ENCODE peak calls at places on chromosomes 12 and 14, in seven cellular contexts. One of them, this sample, is unnamed.

GRCh38 chr14:87540339-87540738 is 452.6 kb downstream of the GALC start:
- DNase-seq in hepatocyte: no peak
- DNase-seq in T-helper 1 cell: no peak
- DNase-seq in Kasumi-1: no peak
- DNase-seq in NAMALWA: no peak
- DNase-seq in lung: no peak
- DNase-seq in NCI-H2081: no peak
- DNase-seq in this sample: no peak

GRCh38 chr14:100533647-100534485 is 53.4 kb downstream of the BEGAIN start:
- DNase-seq in T-helper 1 cell: no peak
- DNase-seq in Kasumi-1: no peak
- DNase-seq in lung: no peak
- DNase-seq in NAMALWA: no peak
- DNase-seq in hepatocyte: no peak
- DNase-seq in NCI-H2081: no peak
- DNase-seq in this sample: no peak

GRCh38 chr14:31205681-31206535 is 1.7 kb downstream of the HECTD1 start:
- DNase-seq in NAMALWA: peak; percentile 63
- DNase-seq in NCI-H2081: no peak
- DNase-seq in Kasumi-1: peak; percentile 25
- DNase-seq in lung: no peak
- DNase-seq in T-helper 1 cell: no peak
- DNase-seq in hepatocyte: peak; percentile 30
- DNase-seq in this sample: peak; percentile 72

GRCh38 chr12:45121224-45121623 is 70.3 kb upstream of the DBX2 start:
- DNase-seq in hepatocyte: no peak
- DNase-seq in NCI-H2081: no peak
- DNase-seq in T-helper 1 cell: no peak
- DNase-seq in NAMALWA: peak; percentile 61
- DNase-seq in Kasumi-1: no peak
- DNase-seq in lung: no peak
- DNase-seq in this sample: no peak

GRCh38 chr14:76104802-76105355 is 46.8 kb upstream of the GPATCH2L start:
- DNase-seq in NAMALWA: no peak
- DNase-seq in hepatocyte: no peak
- DNase-seq in Kasumi-1: no peak
- DNase-seq in NCI-H2081: no peak
- DNase-seq in T-helper 1 cell: no peak
- DNase-seq in lung: no peak
- DNase-seq in this sample: no peak

GRCh38 chr12:62227091-62227490 is 33.1 kb upstream of the USP15 start:
- DNase-seq in T-helper 1 cell: no peak
- DNase-seq in Kasumi-1: no peak
- DNase-seq in NAMALWA: no peak
- DNase-seq in hepatocyte: no peak
- DNase-seq in lung: no peak
- DNase-seq in NCI-H2081: no peak
- DNase-seq in this sample: no peak

GRCh38 chr12:83123039-83123438 is 436.3 kb downstream of the TMTC2 start:
- DNase-seq in Kasumi-1: no peak
- DNase-seq in T-helper 1 cell: no peak
- DNase-seq in lung: no peak
- DNase-seq in NAMALWA: no peak
- DNase-seq in hepatocyte: no peak
- DNase-seq in NCI-H2081: no peak
- DNase-seq in this sample: no peak

GRCh38 chr14:103676881-103677675 is 38.2 kb downstream of the XRCC3 start:
- DNase-seq in NCI-H2081: no peak
- DNase-seq in Kasumi-1: no peak
- DNase-seq in NAMALWA: no peak
- DNase-seq in hepatocyte: no peak
- DNase-seq in T-helper 1 cell: no peak
- DNase-seq in lung: no peak
- DNase-seq in this sample: no peak

GRCh38 chr12:104469066-104469465 is 12.3 kb downstream of the CHST11 start:
- DNase-seq in T-helper 1 cell: no peak
- DNase-seq in Kasumi-1: no peak
- DNase-seq in hepatocyte: no peak
- DNase-seq in NCI-H2081: no peak
- DNase-seq in lung: no peak
- DNase-seq in NAMALWA: no peak
- DNase-seq in this sample: no peak

GRCh38 chr12:106345739-106346138 is 11.8 kb upstream of the POLR3B start:
- DNase-seq in T-helper 1 cell: no peak
- DNase-seq in Kasumi-1: peak; percentile 1
- DNase-seq in NAMALWA: no peak
- DNase-seq in hepatocyte: peak; percentile 73
- DNase-seq in lung: peak; percentile 44
- DNase-seq in NCI-H2081: peak; percentile 42
- DNase-seq in this sample: peak; percentile 72

GRCh38 chr12:76559277-76560082 is at the start of gene OSBPL8:
- DNase-seq in lung: peak; percentile 97
- DNase-seq in T-helper 1 cell: peak; percentile 92
- DNase-seq in Kasumi-1: peak; percentile 89
- DNase-seq in hepatocyte: peak; percentile 95
- DNase-seq in NCI-H2081: peak; percentile 94
- DNase-seq in NAMALWA: peak; percentile 94
- DNase-seq in this sample: peak; percentile 89

GRCh38 chr12:114952573-114953196 is 268.7 kb upstream of the TBX3 start:
- DNase-seq in lung: no peak
- DNase-seq in Kasumi-1: no peak
- DNase-seq in NCI-H2081: no peak
- DNase-seq in T-helper 1 cell: no peak
- DNase-seq in NAMALWA: no peak
- DNase-seq in hepatocyte: peak; percentile 66
- DNase-seq in this sample: peak; percentile 23

GRCh38 chr14:58749066-58749669 is 111.4 kb downstream of the DACT1 start:
- DNase-seq in NCI-H2081: no peak
- DNase-seq in hepatocyte: peak; percentile 66
- DNase-seq in Kasumi-1: no peak
- DNase-seq in NAMALWA: peak; percentile 2
- DNase-seq in lung: no peak
- DNase-seq in T-helper 1 cell: no peak
- DNase-seq in this sample: peak; percentile 87

GRCh38 chr12:4011597-4011996 is 138.4 kb upstream of the PARP11 start:
- DNase-seq in Kasumi-1: no peak
- DNase-seq in lung: peak; percentile 81
- DNase-seq in T-helper 1 cell: no peak
- DNase-seq in hepatocyte: peak; percentile 55
- DNase-seq in NAMALWA: no peak
- DNase-seq in NCI-H2081: no peak
- DNase-seq in this sample: no peak

GRCh38 chr12:110533607-110534006 is 31.5 kb downstream of the RAD9B start:
- DNase-seq in Kasumi-1: no peak
- DNase-seq in hepatocyte: peak; percentile 20
- DNase-seq in NCI-H2081: no peak
- DNase-seq in lung: no peak
- DNase-seq in NAMALWA: no peak
- DNase-seq in T-helper 1 cell: no peak
- DNase-seq in this sample: no peak

GRCh38 chr12:133129368-133130037 is 571 bp downstream of the ZNF891 start:
- DNase-seq in Kasumi-1: no peak
- DNase-seq in NCI-H2081: peak; percentile 45
- DNase-seq in lung: no peak
- DNase-seq in hepatocyte: no peak
- DNase-seq in NAMALWA: no peak
- DNase-seq in T-helper 1 cell: no peak
- DNase-seq in this sample: peak; percentile 35

This sample was measured in fibroblast of pulmonary artery.